ENCODE peak calls at places on chromosome 18, in eight cellular contexts. One of them, this sample, is unnamed. For H3K4me1, the result is how much of the 10 kb centered on the place peaks cover.

GRCh38 chr18:78638889-78639596 is 340.6 kb upstream of the SALL3 start:
- DNase-seq in pancreas: no peak
- DNase-seq in uterus: no peak
- DNase-seq in vagina: no peak
- DNase-seq in fibroblast of lung: no peak
- DNase-seq in CD8-positive, alpha-beta T cell: no peak
- DNase-seq in prostate gland: peak
- DNase-seq in small intestine: no peak
- DNase-seq in this sample: no peak

GRCh38 chr18:14978962-14979535 is 231.1 kb downstream of the ANKRD30B start:
- DNase-seq in pancreas: no peak
- DNase-seq in uterus: no peak
- DNase-seq in vagina: no peak
- DNase-seq in fibroblast of lung: no peak
- DNase-seq in CD8-positive, alpha-beta T cell: no peak
- DNase-seq in prostate gland: no peak
- DNase-seq in small intestine: peak
- DNase-seq in this sample: peak

GRCh38 chr18:59180150-59180845 is 39.7 kb upstream of the GRP start:
- DNase-seq in pancreas: no peak
- DNase-seq in uterus: no peak
- DNase-seq in vagina: no peak
- DNase-seq in fibroblast of lung: peak
- DNase-seq in CD8-positive, alpha-beta T cell: no peak
- DNase-seq in prostate gland: peak
- DNase-seq in small intestine: no peak
- DNase-seq in this sample: peak

GRCh38 chr18:27185025-27185763 is at the start of gene CHST9:
- DNase-seq in pancreas: peak
- DNase-seq in uterus: no peak
- DNase-seq in vagina: no peak
- DNase-seq in fibroblast of lung: no peak
- DNase-seq in CD8-positive, alpha-beta T cell: no peak
- DNase-seq in prostate gland: peak
- DNase-seq in small intestine: no peak
- DNase-seq in this sample: no peak

GRCh38 chr18:36719630-36720029 is 109.2 kb downstream of the TPGS2 start:
- DNase-seq in pancreas: no peak
- DNase-seq in uterus: no peak
- DNase-seq in vagina: no peak
- DNase-seq in fibroblast of lung: no peak
- DNase-seq in CD8-positive, alpha-beta T cell: no peak
- DNase-seq in prostate gland: no peak
- DNase-seq in small intestine: no peak
- DNase-seq in this sample: no peak

GRCh38 chr18:46623541-46623940 is 33.5 kb downstream of the LOXHD1 start:
- DNase-seq in pancreas: no peak
- DNase-seq in uterus: no peak
- DNase-seq in vagina: no peak
- DNase-seq in fibroblast of lung: no peak
- DNase-seq in CD8-positive, alpha-beta T cell: peak
- DNase-seq in prostate gland: no peak
- DNase-seq in small intestine: no peak
- DNase-seq in this sample: no peak

GRCh38 chr18:77065221-77065981 is 67.2 kb downstream of the MBP start:
- DNase-seq in pancreas: peak
- DNase-seq in uterus: no peak
- DNase-seq in vagina: no peak
- DNase-seq in fibroblast of lung: peak
- DNase-seq in CD8-positive, alpha-beta T cell: peak
- DNase-seq in prostate gland: no peak
- DNase-seq in small intestine: peak
- DNase-seq in this sample: no peak

GRCh38 chr18:74148543-74149070 is 284 bp downstream of the TIMM21 start:
- DNase-seq in pancreas: no peak
- DNase-seq in uterus: no peak
- DNase-seq in vagina: no peak
- DNase-seq in fibroblast of lung: no peak
- DNase-seq in CD8-positive, alpha-beta T cell: no peak
- DNase-seq in prostate gland: no peak
- DNase-seq in small intestine: no peak
- DNase-seq in this sample: no peak

GRCh38 chr18:55503167-55503820 is 84.7 kb downstream of the TCF4 start:
- DNase-seq in pancreas: no peak
- DNase-seq in uterus: no peak
- DNase-seq in vagina: no peak
- DNase-seq in fibroblast of lung: peak
- DNase-seq in CD8-positive, alpha-beta T cell: no peak
- DNase-seq in prostate gland: no peak
- DNase-seq in small intestine: no peak
- DNase-seq in this sample: no peak
- H3K4me1 ChIP-seq in pancreas: under half
- H3K4me1 ChIP-seq in uterus: under half
- H3K4me1 ChIP-seq in vagina: under half
- H3K4me1 ChIP-seq in fibroblast of lung: under half
- H3K4me1 ChIP-seq in CD8-positive, alpha-beta T cell: under half
- H3K4me1 ChIP-seq in prostate gland: under half
- H3K4me1 ChIP-seq in small intestine: under half
- H3K4me1 ChIP-seq in this sample: under half

GRCh38 chr18:68833756-68834155 is 35.9 kb downstream of the CCDC102B start:
- DNase-seq in pancreas: no peak
- DNase-seq in uterus: no peak
- DNase-seq in vagina: no peak
- DNase-seq in fibroblast of lung: no peak
- DNase-seq in CD8-positive, alpha-beta T cell: no peak
- DNase-seq in prostate gland: no peak
- DNase-seq in small intestine: no peak
- DNase-seq in this sample: no peak

GRCh38 chr18:68840554-68841263 is 42.8 kb downstream of the CCDC102B start:
- DNase-seq in pancreas: peak
- DNase-seq in uterus: no peak
- DNase-seq in vagina: no peak
- DNase-seq in fibroblast of lung: peak
- DNase-seq in CD8-positive, alpha-beta T cell: no peak
- DNase-seq in prostate gland: no peak
- DNase-seq in small intestine: no peak
- DNase-seq in this sample: no peak

GRCh38 chr18:68841301-68841700 is 43.4 kb downstream of the CCDC102B start:
- DNase-seq in pancreas: no peak
- DNase-seq in uterus: no peak
- DNase-seq in vagina: no peak
- DNase-seq in fibroblast of lung: no peak
- DNase-seq in CD8-positive, alpha-beta T cell: no peak
- DNase-seq in prostate gland: no peak
- DNase-seq in small intestine: no peak
- DNase-seq in this sample: no peak

GRCh38 chr18:68839701-68840100 is 41.8 kb downstream of the CCDC102B start:
- DNase-seq in pancreas: no peak
- DNase-seq in uterus: no peak
- DNase-seq in vagina: no peak
- DNase-seq in fibroblast of lung: peak
- DNase-seq in CD8-positive, alpha-beta T cell: no peak
- DNase-seq in prostate gland: no peak
- DNase-seq in small intestine: no peak
- DNase-seq in this sample: peak

DNA sequence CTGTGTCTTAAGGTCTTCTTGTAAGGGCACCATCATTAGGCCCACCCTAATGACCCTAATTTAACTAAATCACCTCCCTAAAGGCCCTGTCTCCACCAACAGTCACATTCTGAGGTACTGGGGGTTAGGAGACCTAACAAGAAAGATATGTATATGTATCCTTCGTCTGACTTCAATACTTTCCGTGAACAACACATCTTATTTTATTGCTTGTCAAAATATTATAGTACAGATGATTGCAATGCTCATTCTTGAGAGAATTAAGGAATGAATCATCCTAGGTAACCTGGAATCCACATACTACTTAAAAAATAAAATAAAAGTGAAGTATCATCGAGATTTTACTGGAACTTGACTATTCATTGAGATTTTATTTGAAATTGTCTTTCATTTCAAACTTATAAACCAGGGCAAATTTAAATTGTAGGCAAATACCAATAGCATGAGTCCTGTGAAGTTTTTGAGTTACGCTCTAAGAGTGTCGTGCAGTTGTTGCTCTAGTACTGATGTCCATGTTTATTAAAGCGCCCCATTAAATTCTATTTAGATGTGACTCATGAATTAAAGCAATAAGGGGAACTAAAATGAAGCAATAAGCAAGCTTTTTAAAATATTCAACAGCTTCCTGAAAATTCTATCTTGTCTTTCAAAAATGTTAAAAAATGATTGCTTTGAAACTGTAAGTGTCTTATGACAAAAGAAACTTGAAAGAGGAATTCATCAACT is 39.9 kb downstream of the CCDC102B start:
- DNase-seq in pancreas: no peak
- DNase-seq in uterus: no peak
- DNase-seq in vagina: no peak
- DNase-seq in fibroblast of lung: peak
- DNase-seq in CD8-positive, alpha-beta T cell: no peak
- DNase-seq in prostate gland: no peak
- DNase-seq in small intestine: no peak
- DNase-seq in this sample: no peak
- H3K4me1 ChIP-seq in pancreas: under half
- H3K4me1 ChIP-seq in uterus: under half
- H3K4me1 ChIP-seq in vagina: under half
- H3K4me1 ChIP-seq in fibroblast of lung: under half
- H3K4me1 ChIP-seq in CD8-positive, alpha-beta T cell: under half
- H3K4me1 ChIP-seq in prostate gland: under half
- H3K4me1 ChIP-seq in small intestine: under half
- H3K4me1 ChIP-seq in this sample: under half

GRCh38 chr18:58069104-58069503 is 25.1 kb downstream of the NEDD4L start:
- DNase-seq in pancreas: no peak
- DNase-seq in uterus: no peak
- DNase-seq in vagina: no peak
- DNase-seq in fibroblast of lung: no peak
- DNase-seq in CD8-positive, alpha-beta T cell: no peak
- DNase-seq in prostate gland: no peak
- DNase-seq in small intestine: no peak
- DNase-seq in this sample: no peak

GRCh38 chr18:58061349-58061748 is 17.3 kb downstream of the NEDD4L start:
- DNase-seq in pancreas: no peak
- DNase-seq in uterus: no peak
- DNase-seq in vagina: no peak
- DNase-seq in fibroblast of lung: no peak
- DNase-seq in CD8-positive, alpha-beta T cell: no peak
- DNase-seq in prostate gland: no peak
- DNase-seq in small intestine: peak
- DNase-seq in this sample: no peak

GRCh38 chr18:58060254-58060653 is 16.2 kb downstream of the NEDD4L start:
- DNase-seq in pancreas: no peak
- DNase-seq in uterus: no peak
- DNase-seq in vagina: no peak
- DNase-seq in fibroblast of lung: no peak
- DNase-seq in CD8-positive, alpha-beta T cell: no peak
- DNase-seq in prostate gland: no peak
- DNase-seq in small intestine: no peak
- DNase-seq in this sample: no peak

GRCh38 chr18:58067611-58068010 is 23.6 kb downstream of the NEDD4L start:
- DNase-seq in pancreas: no peak
- DNase-seq in uterus: no peak
- DNase-seq in vagina: no peak
- DNase-seq in fibroblast of lung: no peak
- DNase-seq in CD8-positive, alpha-beta T cell: no peak
- DNase-seq in prostate gland: no peak
- DNase-seq in small intestine: peak
- DNase-seq in this sample: no peak

DNA sequence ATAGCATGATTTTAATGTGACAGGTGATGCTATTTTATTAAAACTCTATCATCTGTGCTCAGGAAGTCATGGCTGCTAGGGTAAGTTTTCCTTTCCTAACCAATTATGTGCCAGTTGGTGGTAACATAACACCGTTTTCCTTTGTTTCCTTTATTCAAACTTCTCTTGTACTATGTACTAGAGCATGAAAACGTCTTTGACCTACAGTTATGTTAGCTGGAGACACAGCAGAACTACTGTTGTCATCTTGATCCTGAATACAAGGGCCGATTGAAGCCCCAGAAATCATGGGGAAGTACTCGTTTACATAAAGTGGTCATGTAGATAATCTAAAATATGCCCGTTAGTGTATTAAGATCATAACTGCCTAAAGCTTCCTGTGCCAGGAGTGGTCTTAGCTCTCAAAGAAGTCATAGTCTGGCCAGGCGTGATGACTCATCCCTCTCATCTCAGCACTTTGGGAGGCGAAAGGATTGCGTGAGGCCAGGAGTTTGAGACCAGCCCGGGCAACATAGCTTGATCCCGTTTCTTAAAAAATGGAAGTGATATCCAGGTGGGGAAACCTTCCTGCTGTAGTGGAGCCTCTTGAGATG is 20.5 kb downstream of the NEDD4L start:
- DNase-seq in pancreas: no peak
- DNase-seq in uterus: no peak
- DNase-seq in vagina: no peak
- DNase-seq in fibroblast of lung: peak
- DNase-seq in CD8-positive, alpha-beta T cell: no peak
- DNase-seq in prostate gland: no peak
- DNase-seq in small intestine: no peak
- DNase-seq in this sample: no peak
- H3K4me1 ChIP-seq in pancreas: under half
- H3K4me1 ChIP-seq in uterus: under half
- H3K4me1 ChIP-seq in vagina: under half
- H3K4me1 ChIP-seq in fibroblast of lung: under half
- H3K4me1 ChIP-seq in CD8-positive, alpha-beta T cell: under half
- H3K4me1 ChIP-seq in prostate gland: under half
- H3K4me1 ChIP-seq in small intestine: under half
- H3K4me1 ChIP-seq in this sample: under half

GRCh38 chr18:58043452-58044369 is at the start of gene NEDD4L:
- DNase-seq in pancreas: peak
- DNase-seq in uterus: peak
- DNase-seq in vagina: no peak
- DNase-seq in fibroblast of lung: peak
- DNase-seq in CD8-positive, alpha-beta T cell: peak
- DNase-seq in prostate gland: peak
- DNase-seq in small intestine: peak
- DNase-seq in this sample: peak
- H3K4me1 ChIP-seq in pancreas: under half
- H3K4me1 ChIP-seq in uterus: under half
- H3K4me1 ChIP-seq in vagina: under half
- H3K4me1 ChIP-seq in fibroblast of lung: under half
- H3K4me1 ChIP-seq in CD8-positive, alpha-beta T cell: under half
- H3K4me1 ChIP-seq in prostate gland: under half
- H3K4me1 ChIP-seq in small intestine: under half
- H3K4me1 ChIP-seq in this sample: under half

GRCh38 chr18:61658431-61658830 is 234.4 kb downstream of the RNF152 start:
- DNase-seq in pancreas: no peak
- DNase-seq in uterus: no peak
- DNase-seq in vagina: no peak
- DNase-seq in fibroblast of lung: no peak
- DNase-seq in CD8-positive, alpha-beta T cell: no peak
- DNase-seq in prostate gland: no peak
- DNase-seq in small intestine: no peak
- DNase-seq in this sample: no peak
- H3K4me1 ChIP-seq in pancreas: under half
- H3K4me1 ChIP-seq in uterus: under half
- H3K4me1 ChIP-seq in vagina: under half
- H3K4me1 ChIP-seq in fibroblast of lung: under half
- H3K4me1 ChIP-seq in CD8-positive, alpha-beta T cell: under half
- H3K4me1 ChIP-seq in prostate gland: under half
- H3K4me1 ChIP-seq in small intestine: under half
- H3K4me1 ChIP-seq in this sample: under half